ENCODE peak calls at places on chromosomes 16 and 17, in five cellular contexts. P is fibroblast of lung, R is ovary, G is heart right ventricle, W is BJ. V is an unnamed sample.

GRCh38 chr16:30131869-30132475 is 9.0 kb upstream of the MAPK3 start:
- DNase-seq in P (no peak), R (no peak), G (no peak), W (no peak), V (no peak)

GRCh38 chr17:43634681-43635125 is 27.0 kb downstream of the MEOX1 start:
- DNase-seq in P (peak), R (no peak), G (peak), W (no peak), V (no peak)

GRCh38 chr17:21037117-21037803 is 5.6 kb downstream of the USP22 start:
- DNase-seq in P (no peak), R (no peak), G (no peak), W (no peak), V (no peak)

GRCh38 chr16:4499196-4499555 is 23.0 kb downstream of the HMOX2 start:
- DNase-seq in P (no peak), R (no peak), G (no peak), W (no peak), V (no peak)

GRCh38 chr17:19447085-19447583 is 36.1 kb downstream of the RNF112 start:
- DNase-seq in P (peak), R (peak), G (no peak), W (no peak), V (peak)

GRCh38 chr17:65442250-65442649 is 119.2 kb downstream of the AXIN2 start:
- DNase-seq in P (no peak), R (no peak), G (no peak), W (no peak), V (no peak)

GRCh38 chr17:45233423-45233924 is 11.8 kb downstream of the FMNL1 start:
- DNase-seq in P (no peak), R (no peak), G (no peak), W (no peak), V (no peak)

GRCh38 chr17:44272321-44272951 is 4.5 kb upstream of the SLC4A1 start:
- DNase-seq in P (no peak), R (no peak), G (no peak), W (no peak), V (no peak)

GRCh38 chr17:63531022-63531965 is 8.1 kb downstream of the KCNH6 start:
- DNase-seq in P (no peak), R (no peak), G (no peak), W (no peak), V (no peak)

GRCh38 chr16:67233596-67233995 is 6.7 kb downstream of the TMEM208 start:
- DNase-seq in P (no peak), R (peak), G (no peak), W (no peak), V (no peak)

GRCh38 chr16:89709716-89710480 is 8.4 kb upstream of the SPATA2L start:
- DNase-seq in P (no peak), R (no peak), G (no peak), W (no peak), V (no peak)

GRCh38 chr17:1834378-1835149 is 4.8 kb downstream of the RPA1 start:
- DNase-seq in P (no peak), R (no peak), G (no peak), W (no peak), V (no peak)

GRCh38 chr17:65434251-65434650 is 127.2 kb downstream of the AXIN2 start:
- DNase-seq in P (no peak), R (no peak), G (no peak), W (no peak), V (no peak)

GRCh38 chr17:38967290-38967738 is at the start of gene FBXO47:
- DNase-seq in P (peak), R (peak), G (peak), W (peak), V (no peak)

GRCh38 chr17:71163121-71163812 is 957.6 kb upstream of the SOX9 start:
- DNase-seq in P (peak), R (no peak), G (no peak), W (no peak), V (no peak)

GRCh38 chr17:2067559-2067958 is 12.7 kb downstream of the HIC1 start:
- DNase-seq in P (no peak), R (no peak), G (peak), W (no peak), V (peak)

GRCh38 chr17:6800422-6801027 is 24.5 kb downstream of the FBXO39 start:
- DNase-seq in P (no peak), R (no peak), G (no peak), W (no peak), V (no peak)
- TF ChIP-seq CTCF in P (no peak), R (no peak), G (no peak), W (no peak), V (peak)

GRCh38 chr17:79987187-79987889 is 48.3 kb downstream of the TBC1D16 start:
- DNase-seq in P (no peak), R (no peak), G (no peak), W (no peak), V (no peak)

GRCh38 chr17:79989106-79989835 is 46.4 kb downstream of the TBC1D16 start:
- DNase-seq in P (no peak), R (no peak), G (no peak), W (no peak), V (no peak)

GRCh38 chr17:79986441-79987186 is 49.1 kb downstream of the TBC1D16 start:
- DNase-seq in P (peak), R (peak), G (no peak), W (no peak), V (no peak)

GRCh38 chr17:79987890-79988162 is 47.8 kb downstream of the TBC1D16 start:
- DNase-seq in P (no peak), R (no peak), G (no peak), W (no peak), V (no peak)

DNA sequence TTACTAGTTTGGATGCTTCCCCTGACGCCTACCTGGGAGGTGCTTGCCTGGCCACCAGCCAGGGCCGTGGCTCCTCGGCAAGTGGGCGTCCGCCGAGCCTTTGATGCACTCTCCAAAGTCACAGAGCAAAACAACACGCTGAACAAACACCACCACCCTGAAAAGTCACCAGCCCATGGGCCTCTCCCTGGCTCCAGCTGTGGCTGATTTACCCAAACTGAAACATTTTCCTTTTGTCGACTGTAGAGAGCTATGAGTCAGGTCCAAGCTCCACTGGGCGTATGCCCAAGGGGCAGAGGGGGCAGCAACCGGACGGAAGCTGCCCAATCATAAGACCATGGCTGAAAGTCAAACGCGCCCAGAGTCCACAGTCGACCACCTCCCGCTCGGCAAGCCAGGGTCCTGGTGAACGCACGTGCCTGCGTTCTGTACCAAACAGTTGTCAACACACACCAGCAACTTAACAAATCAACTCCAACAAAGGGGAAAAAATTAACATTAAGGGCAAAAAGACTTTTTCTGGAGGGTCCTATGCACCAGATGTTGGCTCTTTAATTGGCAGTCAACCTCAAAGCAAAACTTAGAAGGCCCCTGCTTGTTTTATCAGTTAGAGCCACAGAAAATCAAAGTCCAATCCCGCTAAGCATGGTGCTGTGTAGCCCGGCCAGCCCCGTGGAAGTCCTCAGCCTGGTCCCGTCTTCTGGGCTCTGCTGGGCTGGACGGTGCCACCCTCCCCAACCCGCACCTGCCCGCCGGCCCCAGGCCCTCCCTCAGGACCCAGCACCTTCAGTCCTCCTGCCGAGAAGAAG is 47.3 kb downstream of the TBC1D16 start:
- DNase-seq in P (peak), R (peak), G (no peak), W (no peak), V (no peak)
- H3K4me3 ChIP-seq in P (peak), R (no peak), G (no peak), W (peak), V (peak)

DNA sequence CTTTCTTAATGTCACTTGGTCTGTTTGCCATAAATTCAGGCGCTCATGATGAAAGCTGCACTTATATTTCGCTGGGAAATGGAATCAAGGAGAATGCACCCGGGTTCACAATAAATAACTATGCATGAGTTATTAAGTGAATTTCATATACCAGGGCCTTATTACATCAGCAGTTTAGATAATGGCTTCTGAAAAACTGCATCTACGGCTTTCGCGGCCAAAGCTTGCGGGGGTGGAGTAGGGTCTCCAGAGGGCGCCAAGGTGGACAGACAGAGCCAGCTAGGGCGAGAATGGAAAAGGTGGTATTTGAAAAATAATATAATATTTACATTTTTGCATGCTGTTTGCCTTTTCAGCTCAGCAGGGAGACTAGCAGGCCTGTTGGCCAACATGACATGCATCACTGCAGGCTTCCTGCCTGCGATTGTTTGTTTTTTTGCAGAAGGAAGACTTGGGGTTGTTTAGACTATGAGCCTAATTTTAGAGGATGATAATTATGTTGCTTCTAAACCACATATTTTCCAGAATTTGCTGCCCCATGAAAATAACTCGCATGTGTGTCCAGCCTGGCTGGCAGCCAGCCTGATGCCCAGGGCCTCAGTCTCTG is 173.8 kb upstream of the IRX3 start:
- DNase-seq in P (peak), R (no peak), G (no peak), W (no peak), V (no peak)
- TF ChIP-seq CTCF in P (no peak), R (no peak), G (no peak), W (no peak), V (no peak)

DNA sequence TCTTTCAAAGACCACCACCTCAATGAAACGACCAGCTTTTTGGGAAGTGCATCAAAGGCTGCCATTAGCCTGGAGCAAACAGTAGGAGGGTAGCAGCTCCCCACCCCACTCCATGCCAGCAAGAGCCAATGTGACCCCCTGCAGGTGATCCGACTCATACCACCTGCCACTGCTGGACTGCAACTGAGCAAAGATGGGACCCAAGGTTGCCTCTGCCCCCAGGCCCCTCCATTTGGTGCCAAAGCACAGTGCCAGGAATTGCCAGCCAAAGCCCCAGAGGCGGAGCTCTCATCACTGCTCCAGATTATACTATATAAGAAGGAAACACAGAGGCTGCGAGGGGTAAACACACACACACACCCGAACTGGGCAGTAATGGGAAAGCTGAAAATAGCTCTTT is 8.3 kb downstream of the PITPNM3 start:
- DNase-seq in P (no peak), R (no peak), G (no peak), W (no peak), V (no peak)
- H3K4me3 ChIP-seq in P (no peak), R (no peak), G (no peak), W (no peak), V (no peak)

GRCh38 chr16:55843105-55843395 is 10.2 kb upstream of the CES1 start:
- DNase-seq in P (no peak), R (no peak), G (no peak), W (no peak), V (no peak)
- TF ChIP-seq CTCF in P (no peak), R (peak), G (no peak), W (no peak), V (no peak)

V was measured in HFF-Myc.